ENCODE peak calls at places on chromosomes 2 and 18, in six cellular contexts. P is WTC11, S is HepG2, N is K562, L is GM12878, A is H1. K is an unnamed sample.

GRCh38 chr2:59691518-59692190 is 861.8 kb downstream of the BCL11A start:
- DNase-seq in A (no peak), S (peak; percentile 21), L (no peak), P (no peak), N (no peak), K (peak; percentile 3)

GRCh38 chr2:105439130-105439529 is 40.3 kb upstream of the FHL2 start:
- DNase-seq in N (no peak), A (no peak), S (no peak), L (no peak), P (no peak), K (no peak)

GRCh38 chr18:13437801-13438506 is 219.4 kb downstream of the LDLRAD4 start:
- DNase-seq in P (no peak), L (no peak), N (no peak), S (no peak), A (no peak), K (no peak)

GRCh38 chr2:5360081-5360480 is 332.1 kb upstream of the SOX11 start:
- DNase-seq in S (no peak), L (no peak), A (no peak), P (no peak), N (no peak), K (no peak)

GRCh38 chr2:149679286-149679685 is 91.7 kb upstream of the MMADHC start:
- DNase-seq in L (no peak), N (no peak), S (no peak), A (no peak), P (no peak), K (no peak)

GRCh38 chr2:28567076-28567471 is 71.2 kb downstream of the PLB1 start:
- DNase-seq in S (no peak), L (no peak), P (peak; percentile 33), N (peak; percentile 22), A (no peak), K (peak; percentile 65)

GRCh38 chr18:30280861-30281470 is 761.6 kb downstream of the DSC3 start:
- DNase-seq in P (no peak), L (no peak), A (no peak), S (peak; percentile 42), N (peak; percentile 65), K (peak; percentile 84)

GRCh38 chr2:68737717-68738116 is 3.1 kb downstream of the ARHGAP25 start:
- DNase-seq in P (no peak), S (no peak), A (no peak), N (no peak), L (no peak), K (no peak)

GRCh38 chr2:65193446-65193845 is 34.2 kb upstream of the ACTR2 start:
- DNase-seq in L (no peak), P (no peak), N (no peak), A (no peak), S (no peak), K (no peak)

GRCh38 chr2:10272464-10272863 is 30.2 kb upstream of the HPCAL1 start:
- DNase-seq in A (no peak), P (peak; percentile 2), S (no peak), L (no peak), N (peak; percentile 53), K (no peak)

GRCh38 chr2:18721038-18721922 is 131.9 kb upstream of the NT5C1B start:
- DNase-seq in S (no peak), L (no peak), P (no peak), A (no peak), N (no peak), K (no peak)

GRCh38 chr2:120239488-120240287 is 13.0 kb upstream of the RALB start:
- DNase-seq in N (no peak), A (no peak), P (peak; percentile 49), L (no peak), S (peak; percentile 37), K (peak; percentile 71)

DNA sequence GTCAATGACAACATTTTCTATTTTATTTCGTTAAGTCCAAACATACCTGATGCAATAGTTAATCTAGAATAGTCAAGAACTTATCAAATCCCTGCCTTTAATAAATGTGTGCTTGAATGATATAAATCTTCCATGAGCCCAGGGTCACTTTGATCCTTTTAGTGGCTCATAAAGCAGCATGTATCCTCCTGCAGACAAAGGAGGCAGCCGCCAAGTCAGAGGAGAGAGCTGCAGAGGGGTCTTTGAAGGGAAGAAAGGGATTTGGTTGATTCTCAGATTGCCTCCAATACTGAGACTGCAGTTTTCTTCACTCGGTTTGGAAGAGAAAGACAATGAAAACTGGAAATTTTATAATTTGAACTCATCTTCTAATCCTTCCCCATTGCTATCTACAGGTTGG is 378.4 kb upstream of the PIK3C3 start:
- DNase-seq in S (no peak), L (no peak), A (no peak), P (no peak), N (no peak), K (peak; percentile 18)
- TF ChIP-seq CREB1 in S (no peak), L (no peak), A (no peak), P (no peak), N (no peak), K (no peak)

GRCh38 chr2:24509840-24510239 is 18.8 kb downstream of the NCOA1 start:
- DNase-seq in S (no peak), P (no peak), L (no peak), A (no peak), N (no peak), K (no peak)

GRCh38 chr2:24505534-24505933 is 14.5 kb downstream of the NCOA1 start:
- DNase-seq in S (no peak), L (no peak), A (no peak), N (no peak), P (no peak), K (no peak)

GRCh38 chr2:24508878-24509277 is 17.8 kb downstream of the NCOA1 start:
- DNase-seq in A (no peak), P (no peak), L (no peak), S (no peak), N (no peak), K (no peak)

GRCh38 chr2:24509425-24509824 is 18.4 kb downstream of the NCOA1 start:
- DNase-seq in A (no peak), L (peak; percentile 72), N (no peak), P (no peak), S (no peak), K (no peak)

DNA sequence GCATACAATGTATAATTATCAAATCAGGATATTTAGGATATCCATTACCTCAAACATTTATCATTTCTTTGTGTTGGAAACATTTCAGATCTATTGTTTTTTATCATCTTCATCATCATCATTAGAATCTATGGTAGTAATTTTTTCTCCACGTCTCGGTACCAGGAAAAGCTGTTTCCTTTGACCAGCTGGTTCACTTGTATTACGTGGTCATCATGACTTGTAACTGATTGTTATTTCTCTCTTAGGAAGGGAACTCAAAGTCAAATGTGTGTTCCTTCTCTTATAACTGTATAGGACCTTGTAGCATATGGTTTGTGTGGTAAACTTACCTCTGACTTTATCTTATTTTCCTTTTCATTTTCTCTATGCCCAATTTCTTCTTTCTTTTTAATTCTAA is 16.5 kb downstream of the NCOA1 start:
- DNase-seq in N (no peak), A (no peak), S (no peak), L (no peak), P (no peak), K (no peak)
- TF ChIP-seq CREB1 in N (no peak), A (no peak), S (no peak), L (no peak), P (no peak), K (no peak)

DNA sequence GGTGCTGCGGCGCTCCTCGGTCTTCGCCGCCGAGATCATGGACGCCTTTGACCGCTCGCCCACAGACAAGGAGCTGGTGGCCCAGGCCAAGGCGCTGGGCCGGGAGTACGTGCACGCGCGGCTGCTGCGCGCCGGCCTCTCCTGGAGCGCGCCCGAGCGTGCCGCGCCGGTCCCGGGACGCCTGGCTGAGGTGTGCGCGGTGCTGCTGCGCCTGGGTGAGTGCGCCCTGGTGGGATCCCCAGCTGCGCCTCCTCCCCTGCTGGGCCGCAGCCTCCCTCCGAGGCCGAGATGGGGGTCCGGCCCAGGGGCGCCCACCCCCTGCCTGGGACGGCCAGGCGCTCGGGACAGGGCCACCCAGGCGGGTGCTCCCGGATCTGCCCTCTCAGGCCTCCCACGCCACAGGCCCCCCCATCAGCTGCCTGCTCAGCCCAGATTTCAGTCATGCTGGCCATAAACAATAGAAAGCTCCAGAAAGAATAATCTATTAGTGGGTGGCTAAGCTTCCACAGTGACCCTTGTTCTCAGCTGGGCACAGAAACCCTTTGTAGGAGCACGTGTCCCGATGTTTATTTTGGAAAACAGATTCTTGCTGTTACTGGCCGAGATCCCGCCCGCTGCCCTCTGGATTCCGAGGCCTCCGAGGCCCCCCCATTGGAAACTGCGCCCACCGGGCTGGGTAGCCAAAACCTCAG is 1.1 kb downstream of the BOK start:
- DNase-seq in N (peak; percentile 52), P (no peak), S (peak; percentile 61), A (no peak), L (no peak), K (peak; percentile 75)
- TF ChIP-seq CREB1 in N (no peak), P (no peak), S (no peak), A (no peak), L (no peak), K (no peak)

GRCh38 chr2:134883552-134884293 is 34.9 kb upstream of the CCNT2 start:
- DNase-seq in N (no peak), A (no peak), S (no peak), P (no peak), L (no peak), K (no peak)
- TF ChIP-seq CREB1 in N (no peak), A (no peak), S (no peak), P (no peak), L (no peak), K (no peak)

GRCh38 chr2:70994055-70994444 is 623 bp downstream of the TEX261 start:
- DNase-seq in S (no peak), P (no peak), N (peak; percentile 59), A (no peak), L (no peak), K (peak; percentile 17)

GRCh38 chr2:70994445-70995226 is at the start of gene TEX261:
- DNase-seq in P (peak; percentile 94), A (no peak), S (peak; percentile 84), L (peak; percentile 34), N (peak; percentile 91), K (peak; percentile 95)

GRCh38 chr2:70993689-70993986 is 1.0 kb downstream of the TEX261 start:
- DNase-seq in N (no peak), P (no peak), L (no peak), A (no peak), S (no peak), K (no peak)

GRCh38 chr2:70992945-70993688 is 1.6 kb downstream of the TEX261 start:
- DNase-seq in N (no peak), P (no peak), A (no peak), S (no peak), L (no peak), K (no peak)

GRCh38 chr2:70995227-70995729 is 605 bp upstream of the TEX261 start:
- DNase-seq in N (peak; percentile 71), S (peak; percentile 78), L (no peak), P (peak; percentile 54), A (no peak), K (peak; percentile 76)
- TF ChIP-seq CREB1 in N (no peak), S (no peak), L (no peak), P (no peak), A (no peak), K (no peak)

DNA sequence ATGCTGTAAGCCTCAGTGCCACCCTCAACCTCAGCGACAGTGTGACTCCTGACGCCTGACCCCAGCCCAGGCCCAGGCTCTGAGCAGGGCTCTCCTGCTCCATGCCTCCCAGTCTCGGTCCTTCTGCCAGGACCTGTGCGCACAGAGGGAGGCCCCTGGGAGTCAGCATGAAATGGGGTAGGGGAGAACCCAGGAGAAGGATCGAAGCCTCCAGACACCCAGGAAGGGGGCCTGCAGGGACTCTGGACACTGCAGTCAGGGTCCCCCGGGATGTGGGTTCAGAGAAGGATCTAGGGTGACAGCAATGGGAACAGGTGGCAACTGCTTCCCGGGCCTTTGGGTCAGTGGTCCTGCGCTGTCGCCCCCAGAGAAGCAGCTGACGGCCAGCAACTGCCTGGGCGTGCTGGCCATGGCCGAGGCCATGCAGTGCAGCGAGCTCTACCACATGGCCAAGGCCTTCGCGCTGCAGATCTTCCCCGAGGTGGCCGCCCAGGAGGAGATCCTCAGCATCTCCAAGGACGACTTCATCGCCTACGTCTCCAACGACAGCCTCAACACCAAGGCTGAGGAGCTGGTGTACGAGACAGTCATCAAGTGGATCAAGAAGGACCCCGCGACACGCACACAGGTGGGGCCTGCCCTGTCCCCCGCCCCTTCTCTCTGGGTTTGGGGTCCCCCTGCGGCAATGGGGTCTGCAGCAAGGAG is 233.9 kb downstream of the ATAD2B start:
- DNase-seq in A (no peak), S (no peak), N (no peak), L (no peak), P (no peak), K (no peak)
- TF ChIP-seq CREB1 in A (no peak), S (no peak), N (no peak), L (no peak), P (no peak), K (no peak)